ENCODE peak calls at places on chromosome X, in eight cellular contexts. C, E, O, I, F, M, Y and A are unnamed samples. For H3K4me1, the result is how much of the 10 kb centered on the place peaks cover.

GRCh38 chrX:107936434-107936730 is 45.8 kb downstream of the TEX13B start:
- DNase-seq in I (no peak), O (no peak), C (no peak), Y (no peak), M (no peak), E (no peak), F (no peak), A (no peak)

GRCh38 chrX:106897259-106897658 is 5.9 kb downstream of the RIPPLY1 start:
- DNase-seq in O (no peak), C (peak), E (no peak), M (no peak), I (no peak), F (peak), Y (no peak), A (no peak)

GRCh38 chrX:71906133-71906532 is 4.5 kb upstream of the NHSL2 start:
- DNase-seq in C (no peak), O (no peak), I (no peak), Y (no peak), F (no peak), M (no peak), E (no peak), A (no peak)

GRCh38 chrX:635428-636192 is 5.0 kb downstream of the SHOX start:
- DNase-seq in F (no peak), O (no peak), E (no peak), Y (peak), I (no peak), M (no peak), C (no peak), A (peak)

GRCh38 chrX:24424948-24425347 is 40.1 kb upstream of the PDK3 start:
- DNase-seq in Y (no peak), M (peak), I (no peak), E (no peak), O (no peak), F (peak), C (peak), A (no peak)

GRCh38 chrX:102976793-102977495 is 39.9 kb downstream of the RAB40AL start:
- DNase-seq in I (no peak), F (peak), O (no peak), M (no peak), E (no peak), Y (no peak), C (peak), A (no peak)

GRCh38 chrX:139203681-139204575 is 326.6 kb upstream of the F9 start:
- DNase-seq in O (no peak), Y (peak), C (peak), E (no peak), M (no peak), I (no peak), F (no peak), A (peak)

GRCh38 chrX:48468693-48469691 is 1.1 kb downstream of the SLC38A5 start:
- DNase-seq in M (no peak), Y (peak), F (no peak), E (no peak), C (no peak), I (peak), O (peak), A (peak)

GRCh38 chrX:46152756-46153155 is 392.5 kb downstream of the ZNF674 start:
- DNase-seq in M (no peak), I (no peak), Y (no peak), O (no peak), F (no peak), E (no peak), C (no peak), A (no peak)

GRCh38 chrX:42886519-42886918 is 108.6 kb upstream of the PPP1R2C start:
- DNase-seq in F (no peak), O (no peak), M (no peak), C (no peak), I (no peak), Y (no peak), E (no peak), A (no peak)

GRCh38 chrX:78708171-78708570 is 39.3 kb upstream of the LPAR4 start:
- DNase-seq in M (no peak), Y (no peak), I (no peak), C (peak), O (peak), F (peak), E (no peak), A (peak)

GRCh38 chrX:42495139-42495538 is 282.8 kb downstream of the PPP1R2C start:
- DNase-seq in F (no peak), I (peak), E (no peak), M (no peak), C (no peak), Y (no peak), O (no peak), A (no peak)

GRCh38 chrX:2690856-2691542 is at the start of gene CD99:
- DNase-seq in F (peak), C (peak), M (peak), I (peak), Y (peak), E (peak), O (peak), A (peak)

GRCh38 chrX:69076084-69076483 is 89.2 kb downstream of the PJA1 start:
- DNase-seq in I (no peak), F (no peak), Y (no peak), O (no peak), M (no peak), E (no peak), C (no peak), A (no peak)

GRCh38 chrX:79065696-79066095 is 78.8 kb upstream of the GPR174 start:
- DNase-seq in I (no peak), Y (peak), M (no peak), O (no peak), E (no peak), F (no peak), C (no peak), A (no peak)

GRCh38 chrX:45164021-45164621 is 36.6 kb downstream of the DIPK2B start:
- DNase-seq in E (no peak), Y (no peak), M (no peak), I (no peak), F (no peak), C (no peak), O (no peak), A (no peak)

GRCh38 chrX:48574270-48575266 is at the start of gene RBM3:
- DNase-seq in C (peak), I (peak), O (peak), Y (peak), M (peak), F (peak), E (peak), A (peak)

GRCh38 chrX:103253608-103254007 is 1.3 kb downstream of the TCEAL8 start:
- DNase-seq in O (no peak), I (no peak), M (no peak), E (no peak), Y (no peak), F (no peak), C (peak), A (peak)

GRCh38 chrX:106716004-106716403 is 10.5 kb upstream of the RNF128 start:
- DNase-seq in E (no peak), F (peak), I (no peak), C (no peak), Y (no peak), M (no peak), O (no peak), A (no peak)

GRCh38 chrX:13829995-13830394 is 13.1 kb upstream of the GPM6B start:
- DNase-seq in E (no peak), Y (no peak), F (no peak), C (no peak), I (no peak), O (no peak), M (no peak), A (no peak)

GRCh38 chrX:150062292-150063137 is 124.2 kb upstream of the EOLA2 start:
- DNase-seq in I (no peak), Y (no peak), M (no peak), F (peak), E (no peak), O (peak), C (peak), A (no peak)

GRCh38 chrX:1686642-1687041 is 71.8 kb downstream of the ASMT start:
- DNase-seq in C (peak), I (no peak), Y (no peak), F (no peak), M (no peak), O (no peak), E (no peak), A (no peak)

GRCh38 chrX:42746606-42747005 is 31.4 kb downstream of the PPP1R2C start:
- DNase-seq in I (no peak), O (no peak), E (no peak), C (peak), F (peak), Y (no peak), M (no peak), A (no peak)

GRCh38 chrX:40175416-40176255 is 77.9 kb upstream of the BCOR start:
- DNase-seq in C (peak), Y (peak), E (peak), O (peak), F (no peak), M (peak), I (peak), A (peak)

GRCh38 chrX:1475881-1476280 is 23.2 kb upstream of the ASMTL start:
- DNase-seq in E (no peak), F (no peak), I (no peak), M (no peak), Y (peak), O (peak), C (no peak), A (no peak)

GRCh38 chrX:69290327-69290726 is 125.1 kb upstream of the PJA1 start:
- DNase-seq in I (no peak), M (no peak), F (no peak), E (no peak), O (no peak), C (no peak), Y (no peak), A (peak)

GRCh38 chrX:18255059-18255458 is 34.4 kb upstream of the BEND2 start:
- DNase-seq in M (no peak), Y (no peak), F (no peak), O (no peak), I (no peak), E (no peak), C (no peak), A (no peak)

GRCh38 chrX:116607766-116608165 is 145.0 kb upstream of the CT83 start:
- DNase-seq in E (no peak), O (no peak), F (no peak), M (no peak), C (no peak), Y (no peak), I (no peak), A (no peak)

GRCh38 chrX:51862920-51863319 is 30.5 kb upstream of the MAGED1 start:
- DNase-seq in O (no peak), Y (no peak), M (no peak), C (no peak), F (no peak), E (no peak), I (no peak), A (no peak)

GRCh38 chrX:107449490-107450175 is at the start of gene FRMPD3:
- DNase-seq in I (no peak), O (no peak), C (peak), F (no peak), M (no peak), E (no peak), Y (no peak), A (no peak)

GRCh38 chrX:35046646-35047231 is 104.1 kb downstream of the FAM47B start:
- DNase-seq in O (no peak), F (no peak), Y (no peak), I (no peak), C (no peak), E (no peak), M (no peak), A (no peak)

GRCh38 chrX:49079489-49080428 is at the start of gene WDR45:
- DNase-seq in C (peak), I (peak), M (peak), F (peak), Y (peak), O (peak), E (peak), A (peak)

GRCh38 chrX:118698516-118699247 is 28.7 kb upstream of the IL13RA1 start:
- DNase-seq in O (no peak), F (peak), E (no peak), M (no peak), C (peak), I (no peak), Y (no peak), A (no peak)

GRCh38 chrX:105050921-105051320 is 169.6 kb downstream of the TEX13A start:
- DNase-seq in E (no peak), M (no peak), C (no peak), F (no peak), O (no peak), I (no peak), Y (no peak), A (no peak)

GRCh38 chrX:109826954-109827708 is 94.1 kb upstream of the ACSL4 start:
- DNase-seq in E (no peak), I (no peak), Y (no peak), M (no peak), F (peak), O (no peak), C (peak), A (peak)

GRCh38 chrX:22526339-22526738 is 253.6 kb downstream of the CBLL2 start:
- DNase-seq in O (no peak), E (no peak), I (no peak), M (no peak), F (peak), C (peak), Y (no peak), A (no peak)

DNA sequence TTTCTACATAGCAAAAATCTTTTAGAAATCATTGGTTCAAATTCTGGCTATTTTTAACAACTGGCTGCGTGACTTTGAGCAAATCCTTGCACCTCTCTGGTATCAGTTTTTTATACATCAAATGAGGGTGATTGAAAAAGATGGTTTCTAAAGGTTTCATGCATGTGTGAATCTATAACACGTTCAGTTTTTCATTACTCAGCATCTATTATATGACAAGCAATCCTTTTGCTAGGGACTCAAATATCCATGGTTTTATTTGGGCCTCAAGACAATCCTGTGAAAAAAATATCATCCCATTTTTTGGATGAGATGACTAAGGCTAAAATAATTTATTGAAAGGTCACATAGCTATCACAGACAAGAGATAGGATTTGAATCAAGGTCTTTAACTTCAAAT is 884 bp downstream of the HEPH start:
- DNase-seq in O (no peak), C (no peak), M (no peak), E (no peak), F (no peak), I (no peak), Y (no peak), A (no peak)
- H3K4me3 ChIP-seq in O (peak), C (peak), M (peak), E (no peak), F (peak), I (no peak), Y (peak), A (no peak)

DNA sequence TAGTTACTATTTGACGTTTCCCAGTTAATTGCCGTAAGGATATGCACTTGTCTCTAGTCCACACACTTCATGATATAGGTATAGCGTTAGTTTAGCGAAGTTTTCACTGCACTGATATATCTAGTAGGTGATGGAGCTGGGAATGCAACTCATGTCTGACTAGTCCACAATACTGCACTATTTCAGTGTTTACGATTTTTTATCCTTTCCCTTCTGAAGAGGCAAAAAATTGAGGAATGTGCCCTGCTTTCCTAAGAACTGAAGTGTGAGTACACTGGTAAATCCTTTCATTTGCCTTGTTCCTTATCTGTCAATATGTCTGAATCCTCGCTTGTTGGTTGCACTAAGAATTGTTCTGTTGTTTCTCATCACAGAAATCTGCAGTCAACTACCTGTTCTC is 1.0 kb downstream of the RPL36A start:
- DNase-seq in F (no peak), Y (no peak), C (no peak), M (no peak), E (no peak), I (no peak), O (no peak), A (no peak)
- H3K4me1 ChIP-seq in F (under half), Y (under half), C (under half), M (under half), E (under half), I (under half), O (under half), A (under half)

GRCh38 chrX:9829308-9830267 is 43.4 kb downstream of the SHROOM2 start:
- DNase-seq in I (no peak), F (peak), O (no peak), Y (no peak), E (no peak), C (peak), M (no peak), A (no peak)
- H3K4me3 ChIP-seq in I (no peak), F (no peak), O (no peak), Y (no peak), E (no peak), C (no peak), M (no peak), A (no peak)

GRCh38 chrX:37815366-37815765 is 32.0 kb downstream of the DYNLT3 start:
- DNase-seq in C (no peak), F (no peak), Y (no peak), E (no peak), O (no peak), I (no peak), M (no peak), A (no peak)

GRCh38 chrX:37809970-37810369 is 30.1 kb downstream of the CYBB start:
- DNase-seq in O (no peak), Y (no peak), M (no peak), C (no peak), E (no peak), I (no peak), F (no peak), A (no peak)

GRCh38 chrX:37812110-37812509 is 32.3 kb downstream of the CYBB start:
- DNase-seq in O (peak), F (no peak), C (no peak), M (no peak), I (no peak), E (no peak), Y (no peak), A (no peak)

GRCh38 chrX:37816766-37817165 is 30.6 kb downstream of the DYNLT3 start:
- DNase-seq in M (no peak), E (no peak), O (no peak), Y (no peak), I (no peak), C (no peak), F (no peak), A (no peak)

GRCh38 chrX:37813570-37813969 is 33.7 kb downstream of the CYBB start:
- DNase-seq in I (no peak), E (no peak), Y (no peak), F (no peak), O (no peak), C (no peak), M (no peak), A (no peak)
- H3K4me1 ChIP-seq in I (under half), E (under half), Y (under half), F (under half), O (under half), C (under half), M (under half), A (under half)

DNA sequence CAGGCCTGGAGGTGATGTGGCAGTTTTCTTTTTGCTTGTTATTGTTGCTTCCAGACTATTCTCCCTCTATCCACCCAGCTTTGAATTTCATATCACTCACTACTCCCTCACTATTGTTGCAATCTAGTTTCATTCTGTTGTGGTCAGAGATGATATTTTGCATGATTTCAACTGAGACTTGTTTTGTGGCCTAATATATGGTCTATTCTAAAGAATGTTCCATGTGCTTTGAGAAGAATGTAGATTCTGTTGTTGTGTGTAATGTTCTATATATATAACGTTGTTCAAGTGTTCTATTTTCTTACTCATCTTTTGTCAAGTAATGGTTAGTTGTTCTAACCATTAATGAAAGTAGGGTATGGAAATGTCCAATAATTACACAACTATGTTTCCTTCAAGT is 59.0 kb downstream of the THOC2 start:
- DNase-seq in I (no peak), F (no peak), Y (no peak), O (no peak), M (no peak), C (no peak), E (no peak), A (no peak)
- H3K4me3 ChIP-seq in I (no peak), F (no peak), Y (no peak), O (no peak), M (no peak), C (no peak), E (no peak), A (no peak)

GRCh38 chrX:38080808-38081207 is 74.5 kb downstream of the SYTL5 start:
- DNase-seq in O (no peak), E (no peak), C (no peak), Y (no peak), F (peak), M (no peak), I (no peak), A (no peak)
- H3K4me1 ChIP-seq in O (under half), E (under half), C (under half), Y (under half), F (under half), M (under half), I (under half), A (under half)

GRCh38 chrX:3715921-3716320 is 2.5 kb upstream of the PRKX start:
- DNase-seq in I (no peak), O (no peak), M (no peak), F (no peak), E (no peak), C (no peak), Y (no peak), A (no peak)

GRCh38 chrX:3712870-3713224 is 602 bp downstream of the PRKX start:
- DNase-seq in F (no peak), I (no peak), O (peak), E (no peak), Y (peak), C (no peak), M (no peak), A (peak)

GRCh38 chrX:3712080-3712869 is 1.2 kb downstream of the PRKX start:
- DNase-seq in M (no peak), C (peak), E (no peak), O (peak), I (peak), Y (peak), F (peak), A (peak)

GRCh38 chrX:3713225-3713936 is at the start of gene PRKX:
- DNase-seq in Y (peak), M (no peak), I (peak), E (peak), C (peak), O (peak), F (peak), A (peak)

DNA sequence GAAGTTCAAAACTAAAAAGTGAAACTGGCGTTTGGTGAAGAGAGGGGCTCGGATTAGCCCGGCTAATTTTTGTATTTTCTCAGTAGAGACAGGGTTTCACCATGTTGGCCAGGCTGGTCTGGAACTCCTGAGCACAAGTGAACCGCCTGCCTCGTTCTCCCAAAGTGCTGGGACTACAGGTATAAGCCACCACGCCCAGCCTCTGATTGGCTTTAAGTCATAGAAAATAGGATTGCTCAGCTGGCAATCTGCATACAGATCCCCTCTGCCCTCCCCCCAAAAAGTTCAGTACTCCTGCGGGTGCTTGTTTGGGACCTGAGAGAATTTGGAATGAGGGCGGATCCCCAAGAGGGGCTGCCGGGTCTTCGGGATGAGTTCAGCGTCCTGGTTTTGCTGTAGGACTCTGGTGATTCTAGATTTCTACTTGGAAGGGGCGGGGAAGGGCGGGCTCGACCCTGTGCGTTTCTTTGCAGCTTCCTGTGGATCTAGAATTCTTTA is 537 bp upstream of the PRKX start:
- DNase-seq in Y (no peak), M (no peak), E (no peak), F (no peak), I (no peak), O (peak), C (no peak), A (peak)
- H3K4me3 ChIP-seq in Y (peak), M (peak), E (peak), F (peak), I (no peak), O (peak), C (peak), A (no peak)

GRCh38 chrX:136619889-136620505 is 28.0 kb upstream of the CD40LG start:
- DNase-seq in E (no peak), I (peak), C (no peak), F (no peak), O (no peak), Y (no peak), M (no peak), A (no peak)
- H3K4me1 ChIP-seq in E (under half), I (half or more), C (under half), F (under half), O (under half), Y (under half), M (under half), A (under half)